ENCODE peak calls at places on chromosomes 6 and 20, in five cellular contexts. T is RWPE2, W is heart left ventricle, P is astrocyte, I is ovary. K is an unnamed sample.

GRCh38 chr20:19944772-19945459 is 72.2 kb upstream of the NAA20 start:
- DNase-seq in T (no peak), W (no peak), P (peak; percentile 85), I (no peak), K (no peak)

GRCh38 chr20:36574278-36575065 is 1.1 kb downstream of the TGIF2 start:
- DNase-seq in T (peak; percentile 93), W (peak; percentile 48), P (peak; percentile 41), I (peak; percentile 86), K (peak; percentile 86)

GRCh38 chr6:99613705-99614429 is 7.2 kb downstream of the PRDM13 start:
- DNase-seq in T (no peak), W (no peak), P (no peak), I (no peak), K (no peak)

GRCh38 chr20:44465001-44465560 is 10.6 kb upstream of the TTPAL start:
- DNase-seq in T (no peak), W (no peak), P (no peak), I (no peak), K (no peak)

GRCh38 chr6:154292855-154293519 is 63.6 kb downstream of the IPCEF1 start:
- DNase-seq in T (no peak), W (no peak), P (peak; percentile 77), I (no peak), K (no peak)

GRCh38 chr20:60966031-60966430 is 286.0 kb upstream of the CDH4 start:
- DNase-seq in T (peak; percentile 76), W (no peak), P (no peak), I (no peak), K (no peak)

GRCh38 chr6:27514906-27515495 is 42.1 kb upstream of the ZNF184 start:
- DNase-seq in T (no peak), W (no peak), P (no peak), I (no peak), K (no peak)

GRCh38 chr6:35419431-35419830 is 32.7 kb upstream of the FANCE start:
- DNase-seq in T (no peak), W (no peak), P (peak; percentile 14), I (no peak), K (no peak)

GRCh38 chr20:50911030-50911429 is 20.2 kb downstream of the ADNP start:
- DNase-seq in T (no peak), W (no peak), P (peak; percentile 55), I (no peak), K (no peak)

GRCh38 chr6:75609639-75610590 is 8.2 kb downstream of the SENP6 start:
- DNase-seq in T (no peak), W (no peak), P (peak; percentile 77), I (no peak), K (no peak)

GRCh38 chr6:75611702-75612375 is 10.2 kb downstream of the SENP6 start:
- DNase-seq in T (no peak), W (no peak), P (peak; percentile 26), I (no peak), K (no peak)

GRCh38 chr6:75611011-75611701 is 9.5 kb downstream of the SENP6 start:
- DNase-seq in T (no peak), W (no peak), P (peak; percentile 44), I (no peak), K (no peak)

GRCh38 chr6:75612434-75612833 is 10.8 kb downstream of the SENP6 start:
- DNase-seq in T (no peak), W (no peak), P (no peak), I (no peak), K (no peak)

DNA sequence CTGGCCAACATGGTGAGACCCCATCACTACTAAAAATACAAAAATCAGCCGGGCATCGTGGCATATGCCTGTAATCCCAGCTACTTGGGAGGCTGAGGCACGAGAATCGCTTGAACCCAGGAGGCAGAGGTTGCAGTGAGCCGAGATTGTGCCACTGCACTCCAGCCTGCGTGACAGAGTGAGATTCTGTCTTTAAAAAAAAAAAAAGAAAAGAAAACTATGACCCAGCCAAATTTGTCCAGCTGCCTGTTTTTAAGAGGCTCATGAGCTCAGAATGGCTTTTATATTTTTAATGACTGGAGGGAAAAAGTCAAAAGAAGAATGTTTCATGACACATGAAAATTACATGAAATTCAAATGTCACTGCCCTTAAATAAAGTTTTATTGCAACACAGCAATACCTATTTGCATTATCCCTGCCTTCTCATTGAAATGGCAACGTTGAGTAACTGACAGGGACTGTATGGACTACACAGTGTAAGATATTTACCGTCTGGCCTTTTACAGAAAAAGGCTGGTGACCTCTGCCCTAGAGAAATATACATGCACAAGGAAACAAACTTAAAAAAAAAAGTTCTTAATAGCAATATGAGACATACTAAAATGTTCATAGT is 11.3 kb downstream of the SENP6 start:
- DNase-seq in T (no peak), W (no peak), P (no peak), I (no peak), K (no peak)
- H3K4me1 ChIP-seq in T (peaks cover 9% of the 10 kb centered on the region), W (peaks cover 2% of the 10 kb centered on the region), P (no peaks in the 10 kb centered on the region), I (peaks cover 23% of the 10 kb centered on the region), K (peaks cover 1% of the 10 kb centered on the region)

GRCh38 chr6:41426888-41427641 is 91.7 kb downstream of the NCR2 start:
- DNase-seq in T (no peak), W (no peak), P (no peak), I (no peak), K (no peak)
- H3K4me3 ChIP-seq in T (peak overlapping the region; percentile 35), W (peak overlapping the region; percentile 66), P (no peak overlapping the region), I (peak overlapping the region; percentile 52), K (no peak overlapping the region)

GRCh38 chr6:39076993-39077535 is 28.5 kb downstream of the GLP1R start:
- DNase-seq in T (no peak), W (no peak), P (no peak), I (no peak), K (no peak)

GRCh38 chr6:39079726-39080125 is 31.1 kb downstream of the GLP1R start:
- DNase-seq in T (no peak), W (no peak), P (no peak), I (no peak), K (no peak)

GRCh38 chr6:39078695-39079094 is 30.1 kb downstream of the GLP1R start:
- DNase-seq in T (no peak), W (no peak), P (no peak), I (no peak), K (no peak)

GRCh38 chr6:39079197-39079596 is 30.6 kb downstream of the GLP1R start:
- DNase-seq in T (no peak), W (no peak), P (no peak), I (no peak), K (no peak)

DNA sequence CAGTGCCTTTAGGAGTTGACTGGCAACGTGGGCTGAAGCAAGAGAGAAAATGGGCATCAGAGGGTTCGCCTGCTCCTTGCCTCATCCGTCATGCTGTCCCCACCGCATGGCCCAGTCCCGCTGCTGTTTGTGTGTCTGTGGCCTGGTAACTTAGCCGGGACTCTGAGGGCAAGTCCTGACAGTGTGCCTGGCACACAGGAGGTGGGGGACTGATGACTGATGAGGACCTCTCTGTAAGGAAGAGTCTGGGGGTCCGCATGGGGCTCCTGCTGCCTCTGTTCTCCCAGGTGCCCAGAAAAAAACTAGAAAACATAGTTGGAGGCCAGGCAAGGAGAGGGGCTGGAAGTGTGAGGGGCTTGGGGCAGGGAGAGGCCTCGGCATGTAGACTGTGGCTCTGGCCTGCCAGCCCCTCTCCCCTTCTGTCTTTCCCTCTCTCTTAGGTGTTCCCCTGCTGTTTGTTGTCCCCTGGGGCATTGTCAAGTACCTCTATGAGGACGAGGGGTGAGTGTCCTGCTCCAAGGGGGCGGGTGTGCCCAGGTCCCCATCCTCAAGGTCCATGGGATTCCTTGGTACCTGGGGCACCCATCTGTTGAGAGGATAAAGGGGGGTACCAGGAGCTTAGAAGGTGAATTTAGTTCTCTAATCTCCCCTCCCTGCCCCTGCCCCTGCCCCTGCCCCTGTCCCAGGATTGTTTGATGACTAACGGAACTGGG is 29.5 kb downstream of the GLP1R start:
- DNase-seq in T (no peak), W (no peak), P (no peak), I (no peak), K (no peak)
- H3K27me3 ChIP-seq in T (no peaks in the 10 kb centered on the region), W (peaks cover 4% of the 10 kb centered on the region), P (no peaks in the 10 kb centered on the region), I (no peaks in the 10 kb centered on the region), K (no peaks in the 10 kb centered on the region)

GRCh38 chr20:62408055-62408454 is 970 bp upstream of the CABLES2 start:
- DNase-seq in T (peak; percentile 85), W (no peak), P (no peak), I (no peak), K (no peak)
- H3K4me1 ChIP-seq in T (no peaks in the 10 kb centered on the region), W (no peaks in the 10 kb centered on the region), P (peaks cover 8% of the 10 kb centered on the region), I (peaks cover 14% of the 10 kb centered on the region), K (no peaks in the 10 kb centered on the region)

GRCh38 chr6:1767481-1768246 is 157.9 kb downstream of the FOXC1 start:
- DNase-seq in T (no peak), W (peak; percentile 39), P (peak; percentile 32), I (no peak), K (no peak)

GRCh38 chr6:1764584-1764983 is 154.9 kb downstream of the FOXC1 start:
- DNase-seq in T (no peak), W (no peak), P (no peak), I (no peak), K (no peak)

GRCh38 chr6:1763411-1763810 is 153.7 kb downstream of the FOXC1 start:
- DNase-seq in T (no peak), W (no peak), P (no peak), I (no peak), K (no peak)

GRCh38 chr6:1766663-1767062 is 156.9 kb downstream of the FOXC1 start:
- DNase-seq in T (no peak), W (peak; percentile 65), P (no peak), I (no peak), K (no peak)

GRCh38 chr6:1765160-1765900 is 155.6 kb downstream of the FOXC1 start:
- DNase-seq in T (no peak), W (no peak), P (no peak), I (no peak), K (no peak)
- H3K4me3 ChIP-seq in T (no peak overlapping the region), W (no peak overlapping the region), P (no peak overlapping the region), I (no peak overlapping the region), K (no peak overlapping the region)

DNA sequence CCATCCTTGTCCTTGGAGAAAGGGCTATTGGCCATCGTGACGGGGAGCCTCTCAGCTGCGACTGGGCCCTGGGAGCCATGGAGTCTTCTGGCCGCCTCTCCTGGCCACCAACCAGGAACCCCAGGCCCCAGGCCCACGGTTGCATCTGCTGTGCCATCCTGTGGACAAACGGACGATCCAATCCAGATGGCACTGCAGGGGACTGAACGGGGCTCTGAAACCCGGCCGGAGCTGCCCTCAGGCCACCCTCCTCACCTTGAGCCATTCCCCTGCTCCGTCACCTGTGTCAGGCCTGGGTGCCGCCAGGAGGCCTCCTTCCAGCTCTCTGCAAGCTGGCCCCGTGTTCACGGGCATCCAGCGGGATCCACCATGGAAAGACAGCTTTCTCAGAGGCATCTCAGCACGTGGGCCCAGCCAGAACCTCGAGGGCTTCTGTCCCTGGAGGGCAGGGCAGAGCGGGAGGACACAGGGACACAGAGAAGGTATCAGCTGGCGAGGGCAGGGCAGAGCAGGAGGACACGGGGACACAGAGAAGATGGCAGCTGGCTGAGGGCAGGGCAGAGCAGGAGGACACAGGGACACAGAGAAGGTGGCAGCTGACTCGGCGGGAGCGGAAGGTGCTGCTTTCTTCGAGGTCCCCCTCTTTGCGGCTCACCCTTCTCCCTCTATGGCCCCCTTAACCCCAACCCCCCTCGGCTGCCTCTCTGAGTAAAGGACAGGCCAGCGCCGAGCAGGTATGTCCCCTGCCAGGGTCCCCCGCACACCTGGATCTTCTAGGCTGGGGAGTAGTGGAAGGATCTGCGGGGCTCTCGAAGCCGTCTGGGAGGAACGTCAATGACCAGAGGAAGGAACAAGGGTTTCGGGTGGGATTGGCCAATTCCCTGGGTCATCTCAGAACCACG is 28.8 kb upstream of the BHLHE23 start:
- DNase-seq in T (peak; percentile 80), W (no peak), P (no peak), I (no peak), K (peak; percentile 34)
- H3K27me3 ChIP-seq in T (peaks cover 87% of the 10 kb centered on the region), W (peaks cover 93% of the 10 kb centered on the region), P (peaks cover 37% of the 10 kb centered on the region), I (no peaks in the 10 kb centered on the region), K (no peaks in the 10 kb centered on the region)

K was measured in aorta.